ENCODE peak calls at places on chromosome 1, in six cellular contexts. H is fibroblast of lung, G is astrocyte, N is GM23248, V is IMR-90, D is HepG2. I is an unnamed sample. For H4K20me1, the result is how much of the 10 kb centered on the place peaks cover.

GRCh38 chr1:14775434-14775833 is 176.9 kb downstream of the KAZN start:
- DNase-seq in H (no peak), G (no peak), N (no peak), V (no peak), D (no peak), I (no peak)

GRCh38 chr1:237583270-237583669 is 307.5 kb downstream of the ZP4 start:
- DNase-seq in H (no peak), G (no peak), N (no peak), V (no peak), D (no peak), I (no peak)

GRCh38 chr1:45335732-45336365 is 4.1 kb upstream of the TOE1 start:
- DNase-seq in H (no peak), G (no peak), N (no peak), V (no peak), D (peak), I (no peak)

GRCh38 chr1:167455786-167456446 is 62.4 kb downstream of the CD247 start:
- DNase-seq in H (peak), G (no peak), N (peak), V (no peak), D (no peak), I (no peak)

GRCh38 chr1:90175490-90176157 is 180.7 kb downstream of the ZNF326 start:
- DNase-seq in H (no peak), G (no peak), N (peak), V (no peak), D (no peak), I (no peak)

GRCh38 chr1:98546319-98546718 is 115.2 kb upstream of the SNX7 start:
- DNase-seq in H (peak), G (peak), N (peak), V (peak), D (no peak), I (no peak)

GRCh38 chr1:115196291-115196690 is 107.0 kb upstream of the TSPAN2 start:
- DNase-seq in H (no peak), G (no peak), N (no peak), V (no peak), D (no peak), I (no peak)

GRCh38 chr1:58932820-58933598 is 149.2 kb upstream of the JUN start:
- DNase-seq in H (peak), G (peak), N (peak), V (peak), D (peak), I (no peak)

GRCh38 chr1:155277896-155278688 is 829 bp downstream of the HCN3 start:
- DNase-seq in H (peak), G (no peak), N (peak), V (peak), D (peak), I (peak)

GRCh38 chr1:223776075-223776814 is 63.9 kb downstream of the CAPN2 start:
- DNase-seq in H (peak), G (peak), N (peak), V (peak), D (no peak), I (no peak)

GRCh38 chr1:9426291-9426711 is 113.0 kb upstream of the SLC25A33 start:
- DNase-seq in H (peak), G (no peak), N (no peak), V (no peak), D (no peak), I (peak)

GRCh38 chr1:36874271-36875017 is 159.9 kb downstream of the GRIK3 start:
- DNase-seq in H (no peak), G (no peak), N (no peak), V (no peak), D (no peak), I (no peak)

GRCh38 chr1:39230261-39231190 is 26.0 kb downstream of the MACF1 start:
- DNase-seq in H (peak), G (peak), N (peak), V (no peak), D (peak), I (peak)

GRCh38 chr1:116483481-116484309 is 87.1 kb downstream of the CD58 start:
- DNase-seq in H (no peak), G (no peak), N (no peak), V (peak), D (no peak), I (no peak)

GRCh38 chr1:43934279-43934985 is 831 bp downstream of the ARTN start:
- DNase-seq in H (peak), G (no peak), N (peak), V (peak), D (peak), I (peak)

GRCh38 chr1:240189386-240189989 is 97.8 kb downstream of the FMN2 start:
- DNase-seq in H (peak), G (no peak), N (peak), V (peak), D (peak), I (peak)

GRCh38 chr1:224884428-224884827 is 45.0 kb upstream of the DNAH14 start:
- DNase-seq in H (peak), G (peak), N (no peak), V (peak), D (no peak), I (no peak)

GRCh38 chr1:30900931-30901560 is 7.5 kb downstream of the SDC3 start:
- DNase-seq in H (no peak), G (no peak), N (no peak), V (no peak), D (no peak), I (no peak)
- H4K20me1 ChIP-seq in H (under half), G (half or more), N (under half), V (half or more), D (under half), I (under half)

DNA sequence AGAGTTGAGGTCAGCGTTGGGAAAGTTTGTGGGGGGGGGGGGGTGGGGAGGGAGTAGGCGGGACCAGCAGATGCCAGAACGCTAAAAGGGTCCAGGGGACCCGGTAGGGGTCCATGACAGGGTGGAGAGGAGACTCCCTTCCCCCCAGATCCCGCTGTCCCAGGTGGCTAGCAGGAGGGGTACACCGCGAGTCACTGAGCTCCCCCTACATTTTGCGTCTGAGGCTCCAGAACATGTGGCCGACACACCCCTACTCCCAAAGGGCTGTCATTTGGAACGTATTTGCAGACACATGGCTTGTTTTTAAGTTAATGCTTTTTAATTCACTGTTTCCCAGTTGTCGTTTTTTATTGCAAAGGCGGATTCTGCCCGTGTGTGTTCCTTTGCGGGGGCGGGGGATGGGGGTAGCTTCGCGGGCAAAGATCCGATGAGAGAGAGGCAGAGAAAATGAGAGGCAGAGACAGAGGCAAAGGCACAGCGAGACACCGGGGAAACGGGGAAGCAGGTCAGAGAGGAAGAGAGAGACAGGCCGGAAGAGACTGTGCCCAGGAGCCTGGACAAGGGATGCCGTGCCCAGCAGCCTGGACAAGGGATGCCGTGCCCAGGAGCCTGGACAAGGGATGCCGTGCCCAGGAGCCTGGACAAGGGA is 270.2 kb downstream of the FOXD2 start:
- DNase-seq in H (no peak), G (no peak), N (peak), V (no peak), D (no peak), I (no peak)
- H3K4me3 ChIP-seq in H (no peak), G (no peak), N (no peak), V (no peak), D (no peak), I (no peak)

GRCh38 chr1:26554781-26555180 is 25.2 kb downstream of the RPS6KA1 start:
- DNase-seq in H (no peak), G (no peak), N (no peak), V (no peak), D (no peak), I (no peak)
- H4K20me1 ChIP-seq in H (under half), G (under half), N (under half), V (under half), D (under half), I (under half)

GRCh38 chr1:207055386-207056001 is 2.4 kb downstream of the PFKFB2 start:
- DNase-seq in H (no peak), G (no peak), N (no peak), V (no peak), D (no peak), I (no peak)
- H3K4me3 ChIP-seq in H (no peak), G (no peak), N (no peak), V (no peak), D (no peak), I (peak)

GRCh38 chr1:246597971-246598370 is 31.7 kb downstream of the CNST start:
- DNase-seq in H (no peak), G (no peak), N (no peak), V (no peak), D (no peak), I (no peak)
- H4K20me1 ChIP-seq in H (under half), G (under half), N (under half), V (under half), D (under half), I (under half)

GRCh38 chr1:68046885-68047658 is 3.4 kb downstream of the DIRAS3 start:
- DNase-seq in H (no peak), G (peak), N (no peak), V (no peak), D (no peak), I (no peak)

GRCh38 chr1:68046423-68046822 is 4.0 kb downstream of the DIRAS3 start:
- DNase-seq in H (no peak), G (no peak), N (no peak), V (no peak), D (no peak), I (no peak)

GRCh38 chr1:68049941-68050878 is at the start of gene DIRAS3:
- DNase-seq in H (peak), G (peak), N (peak), V (peak), D (no peak), I (no peak)

GRCh38 chr1:68047659-68048026 is 2.8 kb downstream of the DIRAS3 start:
- DNase-seq in H (no peak), G (no peak), N (no peak), V (no peak), D (no peak), I (no peak)

DNA sequence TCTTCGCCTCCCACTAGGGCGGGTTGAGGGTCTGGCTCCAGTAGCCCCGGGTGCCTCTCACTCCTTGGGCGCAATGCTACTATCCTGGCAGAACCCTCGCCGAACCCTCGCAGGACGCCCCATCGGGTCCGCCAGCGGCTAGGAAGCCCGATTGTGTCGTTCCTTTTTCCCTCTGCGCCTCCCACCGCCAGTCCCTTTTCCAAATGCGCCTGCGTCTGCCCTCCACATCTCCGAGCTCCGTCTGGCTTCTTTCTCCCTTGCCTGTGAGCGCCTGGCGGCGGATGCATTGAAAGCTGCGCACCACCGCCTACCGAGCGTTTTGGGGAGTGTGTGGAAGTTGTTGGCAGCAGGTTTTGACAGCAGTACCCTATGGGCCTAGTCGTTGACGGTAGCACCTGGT is 1.0 kb upstream of the DIRAS3 start:
- DNase-seq in H (peak), G (peak), N (peak), V (peak), D (no peak), I (no peak)
- H3K4me3 ChIP-seq in H (peak), G (peak), N (peak), V (peak), D (no peak), I (no peak)

GRCh38 chr1:211332839-211333238 is 6.2 kb downstream of the TRAF5 start:
- DNase-seq in H (no peak), G (no peak), N (peak), V (peak), D (no peak), I (peak)
- H4K20me1 ChIP-seq in H (under half), G (half or more), N (under half), V (half or more), D (under half), I (under half)

GRCh38 chr1:27562021-27562420 is 41.9 kb downstream of the AHDC1 start:
- DNase-seq in H (no peak), G (no peak), N (no peak), V (no peak), D (no peak), I (no peak)
- H3K4me3 ChIP-seq in H (peak), G (no peak), N (no peak), V (no peak), D (no peak), I (no peak)

GRCh38 chr1:217602380-217602779 is 28.5 kb downstream of the GPATCH2 start:
- DNase-seq in H (no peak), G (no peak), N (no peak), V (no peak), D (no peak), I (no peak)
- H4K20me1 ChIP-seq in H (under half), G (under half), N (under half), V (under half), D (under half), I (under half)

GRCh38 chr1:86394416-86394815 is 1.7 kb downstream of the ODF2L start:
- DNase-seq in H (peak), G (peak), N (peak), V (peak), D (no peak), I (no peak)
- H3K4me3 ChIP-seq in H (peak), G (peak), N (peak), V (no peak), D (no peak), I (no peak)

I was measured in OCI-LY7.